ENCODE peak calls at places on chromosomes 6 and 20, in seven cellular contexts. S is small intestine; D is IMR-90; F is aorta; Z is naive thymus-derived CD4-positive, alpha-beta T cell; O is mesendoderm; M is GM23248. V is an unnamed sample.

GRCh38 chr20:35627121-35627520 is 11.5 kb downstream of the SPAG4 start:
- DNase-seq in D (no peak), S (no peak), F (no peak), Z (no peak), O (no peak), M (no peak), V (no peak)

GRCh38 chr20:49534314-49534713 is 33.6 kb downstream of the PTGIS start:
- DNase-seq in F (no peak), O (peak), D (peak), M (peak), S (peak), Z (peak), V (no peak)

GRCh38 chr6:117951783-117952182 is 44.7 kb downstream of the SLC35F1 start:
- DNase-seq in D (no peak), S (no peak), M (no peak), O (peak), Z (no peak), F (no peak), V (no peak)

GRCh38 chr6:39330476-39330875 is 8.0 kb upstream of the KCNK16 start:
- DNase-seq in M (no peak), O (no peak), S (no peak), D (no peak), F (peak), Z (no peak), V (peak)

GRCh38 chr6:113397229-113397628 is 459.9 kb upstream of the MARCKS start:
- DNase-seq in F (no peak), Z (no peak), D (peak), O (no peak), S (no peak), M (no peak), V (no peak)

GRCh38 chr20:5205348-5206210 is 78.8 kb downstream of the CDS2 start:
- DNase-seq in O (peak), S (peak), F (peak), M (peak), D (peak), Z (peak), V (peak)

GRCh38 chr6:167643716-167644115 is 183.0 kb upstream of the AFDN start:
- DNase-seq in Z (no peak), O (no peak), D (no peak), S (no peak), F (peak), M (no peak), V (no peak)

GRCh38 chr6:3139090-3139903 is 18.0 kb downstream of the TUBB2A start:
- DNase-seq in S (peak), Z (no peak), D (peak), M (peak), O (no peak), F (peak), V (peak)

GRCh38 chr6:164756142-164756541 is 553.3 kb downstream of the C6orf118 start:
- DNase-seq in O (peak), D (no peak), Z (no peak), M (no peak), S (no peak), F (no peak), V (no peak)

GRCh38 chr6:149545754-149546471 is at the start of gene PPIL4:
- DNase-seq in M (peak), Z (peak), F (peak), D (peak), O (peak), S (peak), V (peak)

GRCh38 chr6:100455230-100456124 is 9.2 kb downstream of the SIM1 start:
- DNase-seq in S (peak), F (no peak), O (peak), D (no peak), Z (no peak), M (no peak), V (no peak)

GRCh38 chr6:167103041-167103816 is 19.7 kb upstream of the CCR6 start:
- DNase-seq in D (no peak), M (no peak), Z (no peak), F (no peak), S (peak), O (no peak), V (no peak)

GRCh38 chr20:17339000-17339399 is 112.2 kb downstream of the PCSK2 start:
- DNase-seq in D (no peak), Z (no peak), S (no peak), O (no peak), M (no peak), F (no peak), V (no peak)

GRCh38 chr6:150209415-150209814 is 66.6 kb downstream of the PPP1R14C start:
- DNase-seq in Z (no peak), O (no peak), M (no peak), D (no peak), F (no peak), S (no peak), V (no peak)

GRCh38 chr20:24531626-24532419 is 62.4 kb downstream of the SYNDIG1 start:
- DNase-seq in D (no peak), O (no peak), M (no peak), Z (no peak), S (no peak), F (no peak), V (no peak)

GRCh38 chr20:49615401-49616153 is 47.6 kb upstream of the PTGIS start:
- DNase-seq in Z (no peak), D (no peak), M (peak), F (peak), O (no peak), S (peak), V (peak)

GRCh38 chr20:60331688-60332300 is 373.6 kb downstream of the CDH26 start:
- DNase-seq in M (no peak), S (no peak), O (no peak), F (no peak), D (no peak), Z (no peak), V (no peak)

GRCh38 chr6:87373377-87373776 is 28.8 kb downstream of the C6orf163 start:
- DNase-seq in D (no peak), O (no peak), M (no peak), S (no peak), F (no peak), Z (no peak), V (no peak)

GRCh38 chr6:73180718-73181619 is 44.3 kb downstream of the KHDC1L start:
- DNase-seq in D (peak), Z (no peak), O (peak), M (peak), F (no peak), S (peak), V (no peak)

GRCh38 chr6:40807484-40807883 is 220.3 kb upstream of the LRFN2 start:
- DNase-seq in M (peak), F (no peak), D (no peak), O (no peak), Z (no peak), S (peak), V (no peak)

GRCh38 chr20:57398231-57398821 is 7.1 kb downstream of the RBM38 start:
- DNase-seq in D (no peak), M (no peak), Z (peak), O (no peak), S (peak), F (peak), V (peak)

GRCh38 chr6:12608016-12608860 is 108.3 kb upstream of the PHACTR1 start:
- DNase-seq in S (no peak), M (peak), Z (no peak), D (peak), O (no peak), F (no peak), V (no peak)

GRCh38 chr20:43667341-43668132 is 623 bp downstream of the MYBL2 start:
- DNase-seq in O (peak), M (peak), D (no peak), F (no peak), S (no peak), Z (peak), V (no peak)

GRCh38 chr6:37010402-37010892 is 5.0 kb downstream of the FGD2 start:
- DNase-seq in M (no peak), Z (no peak), O (no peak), D (no peak), F (peak), S (no peak), V (no peak)

GRCh38 chr6:44453146-44453545 is 65.6 kb downstream of the CDC5L start:
- DNase-seq in O (no peak), Z (no peak), M (peak), D (peak), F (no peak), S (no peak), V (no peak)

GRCh38 chr6:2782356-2782708 is 17.1 kb downstream of the WRNIP1 start:
- DNase-seq in O (no peak), Z (no peak), S (no peak), M (no peak), F (no peak), D (no peak), V (no peak)

GRCh38 chr6:15389759-15390723 is 144.2 kb downstream of the JARID2 start:
- DNase-seq in S (no peak), F (no peak), M (peak), O (peak), Z (no peak), D (peak), V (no peak)

GRCh38 chr6:128208851-128209580 is 308.2 kb upstream of the THEMIS start:
- DNase-seq in D (peak), M (peak), Z (no peak), O (no peak), F (no peak), S (no peak), V (no peak)

GRCh38 chr6:74044417-74045096 is 348.6 kb downstream of the CD109 start:
- DNase-seq in D (peak), F (no peak), S (no peak), Z (no peak), O (no peak), M (peak), V (no peak)

GRCh38 chr6:43742285-43742684 is 27.7 kb upstream of the VEGFA start:
- DNase-seq in D (no peak), F (no peak), M (no peak), S (no peak), O (no peak), Z (peak), V (no peak)

GRCh38 chr6:111329882-111330633 is 153.0 kb downstream of the REV3L start:
- DNase-seq in Z (no peak), O (no peak), D (no peak), S (no peak), F (no peak), M (no peak), V (no peak)

GRCh38 chr20:49948809-49949507 is 12.8 kb downstream of the RNF114 start:
- DNase-seq in O (no peak), S (no peak), M (peak), Z (no peak), D (peak), F (no peak), V (no peak)

GRCh38 chr6:68226460-68226859 is 408.6 kb upstream of the ADGRB3 start:
- DNase-seq in M (no peak), D (no peak), O (peak), Z (no peak), F (no peak), S (no peak), V (no peak)

GRCh38 chr20:57211949-57212889 is 54.2 kb downstream of the BMP7 start:
- DNase-seq in Z (no peak), O (peak), S (peak), D (peak), M (peak), F (peak), V (peak)

GRCh38 chr20:15859061-15859460 is 714.2 kb downstream of the KIF16B start:
- DNase-seq in S (no peak), D (no peak), Z (no peak), O (no peak), M (no peak), F (no peak), V (no peak)

GRCh38 chr6:157980288-157981131 is 1.2 kb upstream of the SYNJ2 start:
- DNase-seq in O (no peak), M (no peak), Z (no peak), D (no peak), F (no peak), S (no peak), V (no peak)

GRCh38 chr6:35139924-35140524 is 1.1 kb downstream of the TCP11 start:
- DNase-seq in Z (peak), M (peak), F (peak), D (peak), O (peak), S (peak), V (no peak)

GRCh38 chr6:11230158-11231107 is 2.0 kb downstream of the NEDD9 start:
- DNase-seq in Z (no peak), O (no peak), D (no peak), F (no peak), M (peak), S (peak), V (no peak)

DNA sequence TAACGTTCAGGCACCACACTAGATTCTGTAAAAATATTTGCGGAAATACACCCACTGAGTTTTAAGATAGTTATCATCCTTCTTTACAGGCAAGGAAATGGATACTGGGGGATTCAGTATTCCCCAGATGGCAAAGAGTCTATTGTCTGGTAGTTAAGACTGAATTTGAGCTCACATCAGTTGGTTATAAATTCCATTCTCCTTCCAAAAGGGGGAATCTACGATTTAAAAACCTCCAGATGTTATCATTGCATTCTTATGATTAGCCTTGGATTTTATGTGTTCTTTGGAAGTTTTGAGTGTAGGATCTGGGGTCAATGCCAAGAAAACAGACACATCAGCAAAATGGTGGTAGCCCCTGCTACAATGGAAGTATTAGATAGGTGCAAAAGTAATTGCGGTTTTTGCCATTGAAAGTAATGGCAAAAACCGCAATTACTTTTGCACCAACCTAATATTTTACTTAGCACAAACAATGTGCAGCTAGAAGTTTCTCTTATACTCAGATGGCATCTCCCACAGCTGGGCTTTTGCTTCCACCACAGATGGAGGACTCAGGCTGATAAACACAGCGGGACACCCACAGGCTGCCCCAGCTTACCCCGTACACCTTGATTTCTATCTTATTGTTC is 168.2 kb upstream of the RIN2 start:
- DNase-seq in M (no peak), Z (no peak), F (no peak), D (no peak), O (no peak), S (no peak), V (no peak)
- H3K27ac ChIP-seq in M (no peak), Z (no peak), F (no peak), D (no peak), O (no peak), S (no peak), V (no peak)

GRCh38 chr20:53161073-53161472 is 188.9 kb downstream of the TSHZ2 start:
- DNase-seq in Z (no peak), D (no peak), O (no peak), F (no peak), S (no peak), M (no peak), V (no peak)
- H3K27ac ChIP-seq in Z (no peak), D (no peak), O (no peak), F (no peak), S (no peak), M (no peak), V (no peak)

DNA sequence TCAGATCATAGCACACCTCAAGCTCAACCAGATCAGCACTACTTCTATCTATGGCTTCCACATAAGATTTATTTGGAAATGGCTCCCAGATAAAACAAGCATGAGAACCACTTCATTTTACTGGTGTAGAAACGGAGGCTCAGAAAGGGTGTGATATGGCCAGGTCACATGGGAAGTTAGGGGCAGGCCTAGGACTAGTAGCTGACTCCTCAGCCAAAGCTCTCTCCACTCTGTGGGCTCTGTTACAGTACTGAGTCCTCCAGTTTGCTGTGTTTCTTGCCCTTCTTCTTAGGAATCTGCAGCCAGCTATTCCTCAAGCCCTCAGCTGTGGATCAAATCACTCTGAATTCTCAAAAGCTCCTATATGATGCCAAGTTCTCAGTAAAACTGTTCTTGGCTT is 42.4 kb upstream of the ADGRF1 start:
- DNase-seq in M (no peak), D (no peak), F (no peak), O (no peak), Z (no peak), S (no peak), V (no peak)
- H3K27ac ChIP-seq in M (no peak), D (no peak), F (no peak), O (no peak), Z (no peak), S (no peak), V (peak)

GRCh38 chr6:20411544-20411943 is 9.9 kb downstream of the E2F3 start:
- DNase-seq in F (no peak), M (no peak), D (no peak), Z (peak), O (no peak), S (no peak), V (no peak)
- H3K27ac ChIP-seq in F (no peak), M (no peak), D (no peak), Z (no peak), O (no peak), S (no peak), V (no peak)

GRCh38 chr20:2799271-2799670 is 1.2 kb downstream of the CPXM1 start:
- DNase-seq in S (no peak), D (no peak), Z (no peak), O (no peak), M (no peak), F (no peak), V (no peak)
- H3K27ac ChIP-seq in S (no peak), D (no peak), Z (no peak), O (peak), M (no peak), F (no peak), V (no peak)

GRCh38 chr6:136790411-136791295 is 1.6 kb downstream of the MAP3K5 start:
- DNase-seq in F (no peak), D (no peak), Z (no peak), O (no peak), S (no peak), M (no peak), V (no peak)
- H3K27ac ChIP-seq in F (peak), D (peak), Z (peak), O (no peak), S (peak), M (no peak), V (peak)

DNA sequence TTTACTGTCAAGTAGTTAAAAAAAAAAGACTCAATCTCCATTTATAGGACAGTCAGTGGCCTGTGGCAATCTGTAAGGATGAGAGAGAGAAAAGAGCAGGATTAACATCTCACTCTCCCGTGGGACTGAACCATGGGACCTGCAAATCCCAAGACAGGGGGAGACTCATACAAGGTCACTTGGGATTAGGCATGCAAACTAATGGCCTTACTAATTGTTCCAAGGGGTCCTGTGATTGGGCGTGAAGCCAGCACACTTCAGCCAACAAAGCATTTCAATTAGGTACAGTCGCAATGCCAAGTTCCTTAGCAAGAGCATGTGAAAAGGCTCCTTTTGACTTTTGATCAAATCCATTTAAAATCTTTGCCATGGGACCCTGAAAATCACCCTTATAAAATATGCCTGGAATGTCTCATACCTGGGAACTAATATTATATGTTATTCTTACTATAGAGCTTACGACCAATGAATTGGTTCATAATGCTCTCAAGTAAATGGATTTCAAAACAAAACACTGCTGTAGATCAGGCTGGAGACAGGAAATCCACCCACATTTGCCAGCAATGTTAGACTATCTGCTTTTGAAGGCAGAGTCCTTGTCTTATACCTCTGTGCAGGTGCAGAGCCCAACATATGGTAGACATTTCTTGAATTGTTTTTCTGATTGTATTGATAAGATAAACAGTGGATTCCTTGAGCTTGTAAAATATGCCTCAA is 412.5 kb downstream of the GJA1 start:
- DNase-seq in F (no peak), Z (no peak), D (no peak), O (peak), M (no peak), S (no peak), V (no peak)
- H3K27ac ChIP-seq in F (no peak), Z (no peak), D (no peak), O (no peak), M (no peak), S (no peak), V (peak)

DNA sequence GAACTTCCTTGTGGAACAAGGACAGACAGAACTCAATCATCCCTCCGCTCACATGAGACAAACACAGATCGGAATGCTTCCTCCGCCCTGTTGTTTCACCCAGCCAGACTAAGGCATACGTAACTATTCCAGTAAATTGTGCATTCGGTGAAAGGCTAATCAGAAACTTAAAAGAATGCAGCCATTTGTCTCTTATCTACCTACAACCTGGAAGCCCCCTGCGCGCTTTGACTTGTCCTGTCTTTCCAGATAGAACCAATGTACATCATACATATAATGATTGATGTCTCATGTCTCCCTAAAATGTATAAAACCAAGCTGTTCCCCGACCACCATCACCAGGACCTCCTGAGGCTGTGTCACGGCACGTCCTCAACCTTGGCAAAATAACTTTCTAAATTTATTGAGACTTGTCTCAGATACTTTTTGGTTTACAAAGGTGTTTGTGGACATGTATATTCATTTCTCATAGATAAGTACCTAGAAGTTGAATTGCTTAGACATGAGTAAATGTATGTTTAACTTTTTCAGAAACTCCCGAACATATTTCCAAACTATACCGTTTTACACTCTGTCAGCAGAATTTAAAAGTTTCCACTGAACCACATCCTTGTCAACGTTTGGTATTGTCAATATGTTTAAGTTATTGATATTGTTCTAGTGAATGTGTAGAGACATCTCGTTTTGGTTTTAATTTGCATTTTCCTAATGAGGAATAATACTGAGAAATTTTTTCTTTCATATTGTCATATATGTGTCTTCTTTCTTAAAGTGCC is 197.6 kb upstream of the THBS2 start:
- DNase-seq in Z (no peak), D (no peak), S (no peak), F (no peak), M (peak), O (no peak), V (no peak)
- H3K27ac ChIP-seq in Z (no peak), D (peak), S (no peak), F (no peak), M (peak), O (no peak), V (peak)

V was measured in left ventricle myocardium inferior.